ENCODE peak calls at places on chromosome 22, in seven cellular contexts. V, L, P, N, Z, X and D are unnamed samples.

GRCh38 chr22:32248276-32248675 is 6.9 kb downstream of the SLC5A4 start:
- DNase-seq in V (no peak), L (no peak), P (no peak), N (no peak), Z (no peak), X (no peak), D (no peak)

GRCh38 chr22:30694171-30694637 is 470 bp upstream of the OSBP2 start:
- DNase-seq in V (peak; percentile 62), L (peak; percentile 58), P (peak; percentile 82), N (peak; percentile 82), Z (peak; percentile 29), X (peak; percentile 70), D (peak; percentile 44)

GRCh38 chr22:46462726-46463371 is 74.6 kb downstream of the CELSR1 start:
- DNase-seq in V (peak; percentile 87), L (no peak), P (peak; percentile 52), N (no peak), Z (peak; percentile 90), X (no peak), D (peak; percentile 80)

GRCh38 chr22:40237788-40238424 is 60.2 kb downstream of the TNRC6B start:
- DNase-seq in V (peak; percentile 30), L (no peak), P (no peak), N (no peak), Z (no peak), X (no peak), D (no peak)

GRCh38 chr22:38741166-38741565 is 14.6 kb downstream of the SUN2 start:
- DNase-seq in V (no peak), L (no peak), P (no peak), N (no peak), Z (no peak), X (no peak), D (no peak)

GRCh38 chr22:47449508-47450270 is 687.2 kb downstream of the TBC1D22A start:
- DNase-seq in V (no peak), L (no peak), P (no peak), N (no peak), Z (no peak), X (no peak), D (no peak)

GRCh38 chr22:45738206-45738605 is 66.6 kb downstream of the ATXN10 start:
- DNase-seq in V (peak; percentile 32), L (no peak), P (no peak), N (no peak), Z (no peak), X (no peak), D (peak; percentile 6)

GRCh38 chr22:44994399-44995281 is 15.2 kb downstream of the PHF21B start:
- DNase-seq in V (no peak), L (no peak), P (peak; percentile 49), N (no peak), Z (no peak), X (no peak), D (no peak)

GRCh38 chr22:25057013-25057881 is 104.7 kb downstream of the KIAA1671 start:
- DNase-seq in V (peak; percentile 52), L (peak; percentile 64), P (peak; percentile 77), N (peak; percentile 86), Z (peak; percentile 29), X (peak; percentile 75), D (peak; percentile 79)

GRCh38 chr22:38981659-38982007 is 514 bp upstream of the APOBEC3B start:
- DNase-seq in V (no peak), L (no peak), P (peak; percentile 3), N (no peak), Z (no peak), X (no peak), D (no peak)

GRCh38 chr22:26718488-26718887 is 61.1 kb downstream of the MIAT start:
- DNase-seq in V (no peak), L (no peak), P (no peak), N (no peak), Z (no peak), X (no peak), D (no peak)
- H2AFZ ChIP-seq in V (no peak overlapping the region), L (no peak overlapping the region), P (no peak overlapping the region), N (no peak overlapping the region), Z (no peak overlapping the region), X (no peak overlapping the region), D (no peak overlapping the region)

DNA sequence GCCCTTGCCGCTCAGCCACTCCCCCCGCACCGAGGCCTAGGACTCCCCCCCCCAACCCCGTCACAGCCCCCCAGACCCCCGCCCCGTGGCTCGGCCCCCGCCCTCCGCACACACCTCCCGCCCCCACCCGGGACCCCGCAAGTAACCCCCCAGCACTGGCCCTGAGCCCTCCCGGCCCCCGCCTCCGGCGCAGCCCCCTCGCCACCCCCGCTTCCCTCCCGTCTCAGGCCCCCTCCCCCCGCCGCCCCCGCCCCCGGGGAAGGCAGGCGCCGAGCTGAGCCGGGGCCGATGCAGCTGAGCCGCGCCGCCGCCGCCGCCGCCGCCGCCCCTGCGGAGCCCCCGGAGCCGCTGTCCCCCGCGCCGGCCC is 1.5 kb downstream of the SHANK3 start:
- DNase-seq in V (no peak), L (no peak), P (peak; percentile 31), N (peak; percentile 30), Z (no peak), X (peak; percentile 66), D (no peak)
- TF ChIP-seq EZH2 in V (no peak), L (no peak), P (no peak), N (no peak), Z (no peak), X (no peak), D (no peak)

GRCh38 chr22:36998620-36999351 is 20.5 kb downstream of the TST start:
- DNase-seq in V (peak; percentile 62), L (no peak), P (no peak), N (peak; percentile 67), Z (peak; percentile 58), X (no peak), D (no peak)
- TF ChIP-seq EZH2phosphoT487 in V (no peak), L (no peak), P (no peak), N (no peak), Z (no peak), X (no peak), D (no peak)

GRCh38 chr22:23384451-23384850 is 195.6 kb downstream of the IGLL1 start:
- DNase-seq in V (no peak), L (no peak), P (no peak), N (no peak), Z (no peak), X (no peak), D (no peak)
- H2AFZ ChIP-seq in V (no peak overlapping the region), L (no peak overlapping the region), P (no peak overlapping the region), N (no peak overlapping the region), Z (no peak overlapping the region), X (no peak overlapping the region), D (no peak overlapping the region)

GRCh38 chr22:49575703-49576081 is 252.0 kb downstream of the BRD1 start:
- DNase-seq in V (no peak), L (no peak), P (no peak), N (no peak), Z (no peak), X (no peak), D (no peak)
- TF ChIP-seq EZH2 in V (no peak), L (no peak), P (no peak), N (no peak), Z (no peak), X (no peak), D (no peak)

GRCh38 chr22:48749555-48750227 is 1078.0 kb downstream of the BRD1 start:
- DNase-seq in V (no peak), L (no peak), P (peak; percentile 2), N (no peak), Z (no peak), X (no peak), D (no peak)
- TF ChIP-seq EZH2phosphoT487 in V (no peak), L (no peak), P (no peak), N (no peak), Z (no peak), X (no peak), D (no peak)

GRCh38 chr22:41825376-41825775 is 7.5 kb upstream of the SREBF2 start:
- DNase-seq in V (peak; percentile 45), L (no peak), P (no peak), N (no peak), Z (no peak), X (no peak), D (no peak)

GRCh38 chr22:41826001-41826400 is 6.9 kb upstream of the SREBF2 start:
- DNase-seq in V (no peak), L (no peak), P (no peak), N (no peak), Z (no peak), X (no peak), D (no peak)

GRCh38 chr22:41826430-41827383 is 6.2 kb upstream of the SREBF2 start:
- DNase-seq in V (no peak), L (no peak), P (no peak), N (no peak), Z (no peak), X (no peak), D (no peak)

GRCh38 chr22:41828516-41828915 is 4.4 kb upstream of the SREBF2 start:
- DNase-seq in V (no peak), L (no peak), P (no peak), N (no peak), Z (no peak), X (no peak), D (no peak)

DNA sequence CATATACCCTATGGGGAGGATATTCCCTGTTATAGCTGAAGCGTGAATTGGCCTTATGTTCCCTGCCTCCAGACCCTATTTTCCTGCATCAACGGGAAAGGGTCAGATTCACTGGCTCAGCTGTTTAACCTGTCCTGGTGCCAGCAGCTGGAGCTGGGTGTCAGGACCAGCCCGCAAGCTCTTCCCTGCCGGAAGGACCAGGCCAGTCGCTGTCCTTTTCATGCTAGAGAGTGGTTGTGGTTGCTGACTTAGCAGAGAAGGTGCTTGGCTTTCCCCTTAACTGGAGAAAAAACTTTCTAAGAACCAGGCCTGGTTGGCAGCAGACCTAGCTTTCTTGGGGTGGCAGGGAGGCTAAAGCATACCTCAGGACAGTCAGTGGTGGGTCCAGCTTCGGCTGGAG is 5.2 kb upstream of the SREBF2 start:
- DNase-seq in V (no peak), L (peak; percentile 80), P (no peak), N (no peak), Z (no peak), X (no peak), D (no peak)
- H2AFZ ChIP-seq in V (no peak overlapping the region), L (no peak overlapping the region), P (no peak overlapping the region), N (no peak overlapping the region), Z (no peak overlapping the region), X (no peak overlapping the region), D (no peak overlapping the region)

GRCh38 chr22:36383110-36383581 is 4.6 kb downstream of the MYH9 start:
- DNase-seq in V (peak; percentile 79), L (peak; percentile 97), P (no peak), N (no peak), Z (no peak), X (no peak), D (peak; percentile 87)
- TF ChIP-seq EZH2 in V (no peak), L (no peak), P (no peak), N (no peak), Z (no peak), X (no peak), D (no peak)

GRCh38 chr22:33792837-33793236 is 127.4 kb downstream of the LARGE1 start:
- DNase-seq in V (peak; percentile 43), L (no peak), P (no peak), N (no peak), Z (no peak), X (no peak), D (no peak)
- TF ChIP-seq EZH2phosphoT487 in V (no peak), L (no peak), P (no peak), N (no peak), Z (no peak), X (no peak), D (no peak)

DNA sequence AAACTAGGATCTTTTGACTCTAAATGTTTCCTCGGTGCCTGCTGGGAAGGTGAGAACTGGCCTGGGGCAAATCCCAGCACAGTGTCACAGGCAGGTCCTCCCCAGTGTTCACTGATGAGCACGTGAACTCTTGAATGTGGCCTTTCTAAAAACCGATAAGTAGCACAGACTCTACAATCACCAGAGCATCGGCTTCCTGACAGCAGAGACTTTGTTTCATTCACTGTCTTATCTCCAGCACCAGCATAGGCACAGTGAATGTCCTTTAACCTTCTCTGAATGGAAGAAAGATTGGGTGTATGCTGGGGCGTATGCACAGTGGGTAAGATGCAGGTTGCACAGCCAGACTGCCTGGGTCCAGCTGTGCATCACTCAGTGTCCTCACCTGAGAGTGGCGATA is 59.3 kb upstream of the EIF3D start:
- DNase-seq in V (no peak), L (no peak), P (no peak), N (no peak), Z (no peak), X (no peak), D (no peak)
- H2AFZ ChIP-seq in V (no peak overlapping the region), L (no peak overlapping the region), P (no peak overlapping the region), N (no peak overlapping the region), Z (no peak overlapping the region), X (no peak overlapping the region), D (no peak overlapping the region)